ENCODE peak calls at places on chromosomes 1 and 21, in five cellular contexts. Q is GM23338, J is astrocyte of the spinal cord, N is thoracic aorta, Y is foreskin fibroblast. H is an unnamed sample.

GRCh38 chr1:41615981-41616380 is 131.5 kb upstream of the EDN2 start:
- DNase-seq in Q (no peak), J (no peak), N (no peak), Y (no peak), H (no peak)

GRCh38 chr1:94130851-94131595 is 10.1 kb upstream of the ABCA4 start:
- DNase-seq in Q (no peak), J (peak; percentile 68), N (no peak), Y (no peak), H (no peak)

GRCh38 chr1:33641099-33641830 is 168.8 kb downstream of the ZSCAN20 start:
- DNase-seq in Q (peak; percentile 62), J (peak; percentile 43), N (no peak), Y (no peak), H (no peak)

GRCh38 chr1:233439721-233440120 is 112.2 kb downstream of the MAP3K21 start:
- DNase-seq in Q (no peak), J (peak; percentile 53), N (no peak), Y (no peak), H (no peak)

GRCh38 chr1:223197923-223198627 is 55.0 kb upstream of the TLR5 start:
- DNase-seq in Q (no peak), J (no peak), N (no peak), Y (no peak), H (no peak)

GRCh38 chr1:76841460-76841859 is 25.8 kb upstream of the ST6GALNAC5 start:
- DNase-seq in Q (peak; percentile 4), J (no peak), N (no peak), Y (no peak), H (no peak)

GRCh38 chr1:46594068-46594467 is 10.0 kb downstream of the MKNK1 start:
- DNase-seq in Q (no peak), J (no peak), N (no peak), Y (no peak), H (no peak)

GRCh38 chr21:24938592-24938991 is 668.7 kb downstream of the MRPL39 start:
- DNase-seq in Q (no peak), J (no peak), N (no peak), Y (no peak), H (no peak)

GRCh38 chr1:230074270-230074669 is 7.2 kb downstream of the GALNT2 start:
- DNase-seq in Q (no peak), J (no peak), N (no peak), Y (no peak), H (no peak)

GRCh38 chr1:88350648-88351047 is 333.4 kb upstream of the PKN2 start:
- DNase-seq in Q (no peak), J (no peak), N (no peak), Y (no peak), H (no peak)

GRCh38 chr1:201139306-201139705 is 12.3 kb upstream of the ASCL5 start:
- DNase-seq in Q (no peak), J (no peak), N (no peak), Y (no peak), H (no peak)

GRCh38 chr1:235160965-235161684 is at the start of gene RBM34:
- DNase-seq in Q (peak; percentile 95), J (peak; percentile 93), N (peak; percentile 65), Y (peak; percentile 88), H (peak; percentile 51)

GRCh38 chr1:235157150-235157549 is 3.9 kb downstream of the RBM34 start:
- DNase-seq in Q (no peak), J (no peak), N (no peak), Y (no peak), H (no peak)

GRCh38 chr1:235158680-235159079 is 2.4 kb downstream of the RBM34 start:
- DNase-seq in Q (no peak), J (no peak), N (no peak), Y (no peak), H (no peak)

GRCh38 chr1:235161685-235162327 is 756 bp upstream of the RBM34 start:
- DNase-seq in Q (peak; percentile 26), J (no peak), N (no peak), Y (no peak), H (no peak)

GRCh38 chr1:235160395-235160964 is 570 bp downstream of the RBM34 start:
- DNase-seq in Q (peak; percentile 52), J (peak; percentile 72), N (no peak), Y (peak; percentile 37), H (peak; percentile 11)
- TF ChIP-seq CTCF in Q (no peak), J (no peak), N (no peak), Y (no peak), H (no peak)

DNA sequence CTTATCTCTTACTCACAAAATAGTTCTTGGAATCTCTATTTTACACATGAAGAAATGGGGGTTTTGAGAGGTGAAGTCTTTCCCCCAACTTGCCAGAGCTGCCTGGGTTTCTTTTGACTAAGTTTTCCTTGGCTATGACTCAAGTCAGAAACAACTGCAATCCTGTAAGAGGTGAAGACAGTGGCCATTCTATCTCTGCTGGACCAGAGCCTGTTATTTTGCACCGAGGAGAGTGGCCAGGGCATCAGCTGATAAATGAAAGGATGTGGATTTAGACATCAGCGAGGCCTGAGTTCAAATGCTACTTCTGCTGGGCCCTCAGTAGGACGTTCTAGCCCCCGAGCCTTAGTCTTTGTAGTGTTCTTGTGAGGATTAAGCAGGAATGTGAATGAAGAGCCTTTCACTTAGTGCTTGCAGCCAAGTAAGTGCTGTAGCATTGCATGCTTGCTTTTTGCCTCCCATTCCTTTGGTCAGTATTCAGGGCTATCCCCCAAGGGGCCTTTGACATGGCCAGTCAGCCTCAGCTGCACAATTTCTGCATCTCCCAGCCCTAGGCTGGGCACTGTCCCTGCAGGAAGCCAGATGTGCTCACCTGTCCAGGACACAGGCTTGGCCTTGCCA is 30.3 kb downstream of the SOX13 start:
- DNase-seq in Q (no peak), J (no peak), N (no peak), Y (no peak), H (no peak)
- H3K4me3 ChIP-seq in Q (no peak overlapping the region), J (no peak overlapping the region), N (no peak overlapping the region), Y (no peak overlapping the region), H (no peak overlapping the region)

DNA sequence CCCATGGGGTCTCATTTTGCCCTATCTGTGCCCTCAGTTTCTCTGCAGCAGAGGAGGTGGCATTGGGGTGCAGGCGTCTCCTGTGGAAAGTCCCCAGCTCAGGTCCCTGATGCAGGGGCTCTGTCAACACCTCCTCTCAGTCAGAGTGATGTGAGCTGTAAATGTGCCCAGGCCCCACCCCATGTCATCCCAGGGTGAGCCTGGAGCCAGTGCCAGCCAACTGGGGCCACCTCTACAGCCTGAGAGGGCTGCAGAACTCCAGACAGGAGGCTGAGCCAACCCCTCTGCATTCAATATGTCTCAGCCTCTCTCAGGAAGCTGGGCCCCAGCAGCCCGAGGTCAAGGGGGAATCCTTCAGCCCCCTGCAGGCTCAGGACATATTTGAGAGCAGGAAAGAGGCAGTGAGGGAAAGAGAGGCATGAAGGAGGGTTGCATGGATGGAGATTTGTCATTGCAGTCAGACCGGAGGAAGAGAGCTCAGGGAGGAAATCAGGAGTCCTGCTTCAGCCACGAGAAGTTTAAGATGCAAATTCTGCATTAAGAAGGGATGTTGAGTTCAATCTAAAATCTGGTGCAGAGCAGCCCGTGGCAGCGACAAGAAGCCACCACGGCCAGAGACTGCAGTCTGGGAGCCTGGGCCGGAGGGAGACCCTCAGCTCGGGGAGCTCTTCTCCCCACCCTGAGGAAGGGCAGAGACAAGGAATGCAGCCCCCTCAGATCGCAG is 288.2 kb upstream of the VAMP3 start:
- DNase-seq in Q (no peak), J (no peak), N (no peak), Y (no peak), H (no peak)
- TF ChIP-seq CTCF in Q (no peak), J (no peak), N (no peak), Y (no peak), H (no peak)

GRCh38 chr1:228735871-228736586 is 750 bp downstream of the RHOU start:
- DNase-seq in Q (peak; percentile 74), J (peak; percentile 9), N (no peak), Y (peak; percentile 15), H (no peak)
- H3K4me3 ChIP-seq in Q (peak overlapping the region; percentile 73), J (peak overlapping the region; percentile 39), N (peak overlapping the region; percentile 95), Y (peak overlapping the region; percentile 67), H (peak overlapping the region; percentile 51)

GRCh38 chr1:26361605-26362122 is 7.7 kb upstream of the CRYBG2 start:
- DNase-seq in Q (no peak), J (no peak), N (no peak), Y (no peak), H (no peak)

GRCh38 chr1:26360051-26360806 is 6.3 kb upstream of the CRYBG2 start:
- DNase-seq in Q (peak; percentile 88), J (no peak), N (no peak), Y (no peak), H (no peak)

GRCh38 chr1:26363549-26364448 is 8.8 kb downstream of the ZNF683 start:
- DNase-seq in Q (peak; percentile 94), J (peak; percentile 62), N (peak; percentile 19), Y (peak; percentile 60), H (peak; percentile 54)

GRCh38 chr1:26360807-26361604 is 7.1 kb upstream of the CRYBG2 start:
- DNase-seq in Q (no peak), J (no peak), N (no peak), Y (no peak), H (no peak)

GRCh38 chr1:26362331-26362730 is 8.4 kb upstream of the CRYBG2 start:
- DNase-seq in Q (no peak), J (no peak), N (no peak), Y (no peak), H (no peak)
- TF ChIP-seq CTCF in Q (no peak), J (no peak), N (no peak), Y (no peak), H (no peak)

GRCh38 chr1:154500533-154500932 is 1.5 kb upstream of the TDRD10 start:
- DNase-seq in Q (no peak), J (no peak), N (no peak), Y (no peak), H (no peak)
- H3K4me3 ChIP-seq in Q (no peak overlapping the region), J (no peak overlapping the region), N (peak overlapping the region; percentile 67), Y (no peak overlapping the region), H (no peak overlapping the region)

GRCh38 chr1:18649713-18650370 is 19.2 kb downstream of the PAX7 start:
- DNase-seq in Q (peak; percentile 73), J (no peak), N (no peak), Y (no peak), H (no peak)
- TF ChIP-seq CTCF in Q (no peak), J (no peak), N (no peak), Y (no peak), H (no peak)

GRCh38 chr1:59110287-59110686 is 186.6 kb upstream of the FGGY start:
- DNase-seq in Q (no peak), J (no peak), N (no peak), Y (no peak), H (no peak)

GRCh38 chr1:59108481-59109317 is 188.2 kb upstream of the FGGY start:
- DNase-seq in Q (no peak), J (no peak), N (no peak), Y (no peak), H (no peak)

GRCh38 chr1:59105548-59106507 is 191.1 kb upstream of the FGGY start:
- DNase-seq in Q (no peak), J (no peak), N (no peak), Y (no peak), H (no peak)

GRCh38 chr1:59107516-59107915 is 189.4 kb upstream of the FGGY start:
- DNase-seq in Q (no peak), J (no peak), N (peak; percentile 34), Y (peak; percentile 56), H (no peak)

DNA sequence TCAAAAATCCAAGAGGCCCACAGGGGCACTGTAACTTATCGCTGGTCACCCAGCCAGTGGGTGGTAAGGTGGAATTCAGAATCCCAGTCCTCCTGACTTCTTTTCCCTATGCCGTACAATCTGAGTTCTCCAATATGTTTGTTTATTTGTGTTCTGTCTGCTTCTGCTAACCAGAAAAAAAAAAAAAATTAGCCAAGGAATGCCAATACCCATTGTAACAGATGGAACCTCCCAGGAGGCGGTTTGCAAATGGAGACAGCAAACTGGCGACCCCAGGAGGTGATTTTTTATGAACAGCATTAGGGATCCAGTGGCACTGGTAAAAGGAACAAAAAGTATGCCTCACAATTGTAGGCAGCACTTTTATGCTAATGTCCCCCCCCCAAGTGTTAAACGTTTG is 189.0 kb upstream of the FGGY start:
- DNase-seq in Q (peak; percentile 37), J (no peak), N (no peak), Y (no peak), H (no peak)
- H3K4me3 ChIP-seq in Q (no peak overlapping the region), J (no peak overlapping the region), N (no peak overlapping the region), Y (no peak overlapping the region), H (no peak overlapping the region)